ENCODE peak calls at places on chromosomes 1 and 21, in eight cellular contexts. E, K, R, U, V, A, M and H are unnamed samples.

GRCh38 chr1:4854379-4854778 is 200.0 kb downstream of the AJAP1 start:
- DNase-seq in M (no peak), A (no peak), K (no peak), U (no peak), R (no peak), E (no peak), V (no peak), H (no peak)

GRCh38 chr1:228293816-228294500 is 86.1 kb downstream of the OBSCN start:
- DNase-seq in M (no peak), A (no peak), K (no peak), E (no peak), U (no peak), V (no peak), R (no peak), H (no peak)

GRCh38 chr1:164771568-164772350 is 212.8 kb downstream of the PBX1 start:
- DNase-seq in R (no peak), E (no peak), A (no peak), M (no peak), K (no peak), V (peak), U (no peak), H (no peak)

GRCh38 chr1:77057994-77058585 is 161.1 kb downstream of the PIGK start:
- DNase-seq in E (no peak), R (no peak), M (no peak), K (no peak), V (no peak), A (no peak), U (no peak), H (no peak)

GRCh38 chr1:63797056-63797726 is 23.4 kb downstream of the ROR1 start:
- DNase-seq in E (no peak), R (no peak), U (no peak), A (no peak), V (no peak), K (no peak), M (no peak), H (no peak)

GRCh38 chr1:197320991-197321531 is 53.0 kb downstream of the CRB1 start:
- DNase-seq in K (no peak), R (no peak), V (no peak), M (peak), E (no peak), A (no peak), U (no peak), H (no peak)

GRCh38 chr1:8718878-8719361 is 98.5 kb downstream of the RERE start:
- DNase-seq in E (no peak), V (peak), A (no peak), K (no peak), R (no peak), M (no peak), U (no peak), H (no peak)

GRCh38 chr1:2082064-2082463 is 31.9 kb downstream of the PRKCZ start:
- DNase-seq in U (no peak), R (no peak), M (no peak), V (no peak), E (no peak), K (no peak), A (no peak), H (no peak)

GRCh38 chr1:190084552-190084951 is 393.1 kb downstream of the BRINP3 start:
- DNase-seq in E (peak), M (no peak), K (no peak), U (no peak), V (no peak), R (no peak), A (no peak), H (no peak)

GRCh38 chr1:220203816-220204215 is 68.4 kb downstream of the RAB3GAP2 start:
- DNase-seq in V (no peak), R (no peak), K (no peak), M (no peak), U (no peak), E (no peak), A (no peak), H (no peak)

GRCh38 chr1:167492509-167492910 is 25.8 kb downstream of the CD247 start:
- DNase-seq in K (no peak), M (no peak), R (no peak), E (no peak), U (no peak), V (no peak), A (peak), H (no peak)

GRCh38 chr1:187477103-187477502 is 648.4 kb downstream of the PLA2G4A start:
- DNase-seq in E (no peak), V (no peak), A (no peak), R (no peak), U (no peak), K (no peak), M (no peak), H (no peak)

GRCh38 chr1:59057211-59057694 is 239.6 kb upstream of the FGGY start:
- DNase-seq in R (no peak), E (no peak), K (no peak), U (peak), A (no peak), V (no peak), M (peak), H (no peak)

GRCh38 chr1:234779160-234779538 is 169.2 kb upstream of the IRF2BP2 start:
- DNase-seq in A (no peak), E (no peak), V (peak), K (no peak), M (no peak), U (no peak), R (no peak), H (peak)

GRCh38 chr21:29258626-29259335 is 39.9 kb upstream of the BACH1 start:
- DNase-seq in U (no peak), R (no peak), V (peak), K (no peak), E (no peak), A (no peak), M (peak), H (no peak)

GRCh38 chr1:156645058-156645457 is 3.1 kb downstream of the BCAN start:
- DNase-seq in K (no peak), A (no peak), M (no peak), V (no peak), U (no peak), E (no peak), R (no peak), H (no peak)

GRCh38 chr1:26159113-26160039 is 497 bp downstream of the FAM110D start:
- DNase-seq in U (peak), V (no peak), M (no peak), K (no peak), E (no peak), A (no peak), R (no peak), H (peak)

GRCh38 chr1:221371671-221372070 is 370.2 kb downstream of the DUSP10 start:
- DNase-seq in E (no peak), M (no peak), R (no peak), V (no peak), K (no peak), U (no peak), A (no peak), H (no peak)

GRCh38 chr1:61457526-61457925 is 267.4 kb downstream of the TM2D1 start:
- DNase-seq in U (no peak), M (no peak), E (no peak), K (no peak), A (no peak), R (no peak), V (no peak), H (no peak)

GRCh38 chr1:38690790-38691189 is 168.8 kb downstream of the RRAGC start:
- DNase-seq in V (no peak), K (no peak), U (no peak), E (no peak), R (no peak), M (no peak), A (no peak), H (no peak)

GRCh38 chr21:44966135-44967081 is 26.6 kb downstream of the SLX9 start:
- DNase-seq in R (no peak), U (no peak), M (no peak), K (no peak), V (no peak), E (no peak), A (no peak), H (no peak)

GRCh38 chr21:36988536-36988935 is 18.0 kb upstream of the RIPPLY3 start:
- DNase-seq in V (no peak), A (no peak), E (no peak), R (no peak), K (no peak), M (no peak), U (no peak), H (no peak)

GRCh38 chr1:214518387-214518786 is 33.0 kb downstream of the PTPN14 start:
- DNase-seq in A (no peak), M (no peak), V (no peak), U (no peak), K (no peak), E (no peak), R (no peak), H (no peak)

GRCh38 chr1:215744419-215744818 is 177.3 kb downstream of the KCTD3 start:
- DNase-seq in M (peak), V (no peak), K (no peak), A (no peak), R (no peak), U (no peak), E (no peak), H (no peak)

GRCh38 chr21:46667735-46668380 is 32.4 kb downstream of the PRMT2 start:
- DNase-seq in V (peak), U (no peak), M (no peak), A (no peak), R (no peak), E (peak), K (no peak), H (peak)

GRCh38 chr1:1181129-1181937 is 7.7 kb downstream of the TTLL10 start:
- DNase-seq in R (no peak), M (no peak), K (no peak), E (peak), V (no peak), A (no peak), U (no peak), H (no peak)

GRCh38 chr1:32380061-32380460 is 14.2 kb downstream of the BSDC1 start:
- DNase-seq in V (no peak), U (no peak), K (no peak), E (no peak), R (no peak), M (no peak), A (no peak), H (no peak)

GRCh38 chr1:10730985-10731384 is 65.5 kb downstream of the CASZ1 start:
- DNase-seq in U (no peak), R (no peak), M (peak), E (no peak), K (no peak), A (no peak), V (peak), H (no peak)

GRCh38 chr1:209863766-209864485 is 36.2 kb downstream of the UTP25 start:
- DNase-seq in V (no peak), R (no peak), U (no peak), M (no peak), A (no peak), K (no peak), E (no peak), H (no peak)

GRCh38 chr1:53319296-53320101 is 8.4 kb downstream of the LRP8 start:
- DNase-seq in U (no peak), R (no peak), M (no peak), K (no peak), E (no peak), V (no peak), A (no peak), H (no peak)

GRCh38 chr1:116377564-116378529 is 4.8 kb downstream of the ATP1A1 start:
- DNase-seq in V (peak), U (peak), R (no peak), K (no peak), A (peak), E (no peak), M (peak), H (peak)

GRCh38 chr1:99650021-99650420 is 4.1 kb downstream of the PALMD start:
- DNase-seq in M (no peak), V (peak), K (no peak), U (no peak), R (no peak), E (no peak), A (no peak), H (no peak)

GRCh38 chr1:210571356-210572334 is 242.9 kb downstream of the HHAT start:
- DNase-seq in V (no peak), U (no peak), R (no peak), K (no peak), A (no peak), E (no peak), M (no peak), H (no peak)

GRCh38 chr1:171741872-171742576 is at the start of gene VAMP4:
- DNase-seq in V (peak), R (peak), A (peak), U (peak), M (no peak), E (peak), K (peak), H (peak)

GRCh38 chr1:226438007-226438406 is 30.1 kb upstream of the PARP1 start:
- DNase-seq in M (no peak), E (no peak), A (no peak), K (no peak), V (peak), R (no peak), U (no peak), H (no peak)

DNA sequence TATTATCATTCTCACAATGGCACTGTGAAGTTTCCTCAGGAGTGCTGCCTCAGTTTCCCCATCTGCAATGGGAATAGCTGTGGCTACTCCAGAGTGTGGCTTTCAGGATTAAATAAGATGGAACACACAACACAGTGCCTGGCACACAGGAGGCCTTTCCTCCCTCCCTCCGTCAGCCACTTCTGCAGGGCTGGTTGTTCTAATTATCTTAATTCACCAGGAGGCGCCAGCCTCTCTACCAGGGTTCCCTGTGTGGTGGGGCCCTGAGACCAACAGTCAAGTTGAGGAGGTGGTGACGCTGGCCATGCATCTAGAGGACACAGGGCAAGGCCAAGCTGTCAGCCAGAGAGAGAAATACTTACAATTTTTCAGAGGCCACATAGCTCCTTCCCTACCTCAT is 6.3 kb upstream of the FOXO6 start:
- DNase-seq in R (no peak), K (no peak), V (no peak), A (no peak), E (peak), M (no peak), U (no peak), H (no peak)
- TF ChIP-seq CTCF in R (no peak), K (no peak), V (no peak), A (no peak), E (peak), M (no peak), U (no peak), H (no peak)

DNA sequence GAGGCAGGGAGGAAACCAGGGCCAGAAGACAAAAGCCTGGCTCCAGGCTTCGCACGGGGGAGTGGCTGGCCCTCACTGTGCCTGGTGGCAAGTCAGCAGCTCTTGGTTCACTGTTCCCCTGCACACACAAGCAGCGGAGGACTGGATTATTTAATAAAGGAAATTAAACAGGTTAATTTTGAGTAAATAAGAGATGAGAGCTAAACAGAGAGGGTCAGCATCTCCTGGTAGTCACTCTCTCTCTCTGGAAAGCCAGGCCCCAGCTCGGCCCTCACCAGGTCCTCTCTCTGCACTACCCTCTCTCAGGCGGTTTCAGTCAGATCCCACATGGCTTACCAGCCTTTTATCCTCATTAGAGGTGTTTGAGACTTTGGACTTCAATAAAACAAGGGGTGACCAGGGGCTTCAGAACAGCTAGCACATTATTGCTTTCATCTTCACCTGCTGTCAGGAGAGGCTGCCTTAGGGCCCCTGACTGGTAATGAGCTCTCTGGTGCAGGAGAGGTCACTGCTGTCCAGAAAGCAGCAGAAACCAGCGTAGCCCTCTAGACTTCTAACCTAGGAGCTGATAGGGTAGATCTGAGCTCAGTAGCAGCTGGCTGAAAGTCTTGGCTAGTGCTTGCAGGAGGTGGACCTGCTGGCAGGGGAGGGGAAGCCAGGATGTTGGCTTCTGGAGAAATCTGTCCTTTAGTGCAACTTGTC is 46.0 kb downstream of the SYT6 start:
- DNase-seq in E (no peak), V (no peak), K (no peak), M (no peak), A (no peak), R (no peak), U (no peak), H (no peak)
- TF ChIP-seq CTCF in E (no peak), V (no peak), K (no peak), M (no peak), A (no peak), R (no peak), U (no peak), H (no peak)

GRCh38 chr1:224898937-224899336 is 30.5 kb upstream of the DNAH14 start:
- DNase-seq in V (no peak), U (no peak), A (no peak), E (no peak), M (no peak), R (no peak), K (no peak), H (no peak)

GRCh38 chr1:224897928-224898327 is 31.5 kb upstream of the DNAH14 start:
- DNase-seq in A (no peak), U (no peak), E (no peak), M (no peak), K (no peak), R (no peak), V (no peak), H (no peak)

GRCh38 chr1:224896130-224896781 is 33.2 kb upstream of the DNAH14 start:
- DNase-seq in U (no peak), E (no peak), A (no peak), R (no peak), V (no peak), M (no peak), K (no peak), H (no peak)

GRCh38 chr1:224897501-224897900 is 32.0 kb upstream of the DNAH14 start:
- DNase-seq in A (no peak), R (no peak), K (no peak), V (no peak), M (no peak), E (no peak), U (no peak), H (no peak)

GRCh38 chr1:224894915-224895314 is 34.6 kb upstream of the DNAH14 start:
- DNase-seq in V (no peak), K (no peak), A (no peak), R (no peak), U (no peak), E (peak), M (no peak), H (no peak)
- TF ChIP-seq CTCF in V (no peak), K (peak), A (peak), R (no peak), U (no peak), E (peak), M (peak), H (no peak)

GRCh38 chr1:55216078-55216477 is 914 bp upstream of the USP24 start:
- DNase-seq in E (no peak), A (no peak), R (no peak), U (no peak), M (no peak), V (no peak), K (no peak), H (no peak)

GRCh38 chr1:55213885-55214213 is 1.3 kb downstream of the USP24 start:
- DNase-seq in U (no peak), E (peak), K (no peak), A (no peak), M (no peak), V (no peak), R (no peak), H (no peak)

GRCh38 chr1:55214903-55215193 is 316 bp downstream of the USP24 start:
- DNase-seq in V (peak), A (no peak), R (no peak), M (no peak), U (peak), K (peak), E (peak), H (no peak)

GRCh38 chr1:55214214-55214902 is 806 bp downstream of the USP24 start:
- DNase-seq in R (no peak), E (peak), U (peak), V (peak), M (no peak), A (no peak), K (peak), H (peak)

GRCh38 chr1:55215194-55216021 is at the start of gene USP24:
- DNase-seq in R (peak), A (no peak), V (peak), M (no peak), K (peak), U (peak), E (peak), H (peak)
- TF ChIP-seq CTCF in R (no peak), A (no peak), V (no peak), M (no peak), K (no peak), U (no peak), E (no peak), H (no peak)

DNA sequence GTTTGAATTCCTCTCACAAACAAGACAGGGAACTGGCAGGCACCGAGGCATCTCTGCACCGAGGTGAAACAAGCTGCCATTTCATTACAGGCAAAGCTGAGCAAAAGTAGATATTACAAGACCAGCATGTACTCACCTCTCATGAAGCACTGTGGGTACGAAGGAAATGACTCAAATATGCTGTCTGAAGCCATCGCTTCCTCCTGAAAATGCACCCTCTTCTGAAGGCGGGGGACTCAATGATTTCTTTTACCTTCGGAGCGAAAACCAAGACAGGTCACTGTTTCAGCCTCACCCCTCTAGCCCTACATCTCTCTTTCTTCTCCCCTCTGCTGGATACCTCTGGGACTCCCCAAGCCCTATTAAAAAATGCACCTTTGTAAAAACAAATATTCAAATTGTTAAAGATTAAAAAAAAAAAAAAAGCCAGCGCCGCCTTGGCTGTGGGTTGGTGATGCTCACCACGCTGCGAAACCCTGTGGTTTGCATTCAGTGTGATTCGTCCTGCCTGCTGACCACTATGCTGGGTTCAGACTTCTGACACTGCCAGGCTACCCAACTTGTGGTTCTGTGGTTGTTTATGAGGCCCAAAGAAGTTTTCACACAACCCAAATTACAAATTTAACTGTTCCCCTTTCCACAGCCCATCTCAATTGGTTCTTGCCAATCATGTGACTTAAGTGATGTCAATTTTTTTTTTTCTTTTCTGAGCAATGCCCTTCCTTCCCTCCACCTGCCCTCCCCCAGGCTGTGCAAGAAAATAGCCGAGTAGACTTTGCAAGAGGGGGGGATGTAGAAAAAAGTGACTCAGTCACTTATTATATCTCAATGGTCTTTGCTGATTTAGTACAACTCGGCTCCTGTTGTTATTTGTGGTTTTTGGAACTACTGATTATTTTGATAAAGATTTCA is at the start of gene RUNX1:
- DNase-seq in K (no peak), A (peak), U (peak), E (no peak), M (no peak), V (peak), R (peak), H (peak)
- TF ChIP-seq CTCF in K (no peak), A (peak), U (no peak), E (no peak), M (no peak), V (no peak), R (no peak), H (no peak)